ENCODE peak calls at places on chromosomes 16 and 17, in five cellular contexts. One of them, this sample, is unnamed.

GRCh38 chr16:84509032-84509950 is 4.8 kb upstream of the MEAK7 start:
- DNase-seq in H1: no peak
- DNase-seq in neuronal stem cell: no peak
- DNase-seq in H9: no peak
- DNase-seq in mesenchymal stem cell: no peak
- DNase-seq in this sample: no peak

GRCh38 chr16:62225675-62226074 is 189.4 kb upstream of the CDH8 start:
- DNase-seq in H1: peak; percentile 86
- DNase-seq in H9: peak; percentile 91
- DNase-seq in mesenchymal stem cell: peak; percentile 88
- DNase-seq in neuronal stem cell: peak; percentile 17
- DNase-seq in this sample: no peak

GRCh38 chr16:81163671-81164070 is 67.5 kb upstream of the GCSH start:
- DNase-seq in H1: no peak
- DNase-seq in mesenchymal stem cell: no peak
- DNase-seq in neuronal stem cell: no peak
- DNase-seq in H9: no peak
- DNase-seq in this sample: no peak

GRCh38 chr17:77375917-77376651 is 235.3 kb downstream of the SEC14L1 start:
- DNase-seq in H1: no peak
- DNase-seq in neuronal stem cell: no peak
- DNase-seq in mesenchymal stem cell: peak; percentile 73
- DNase-seq in H9: peak; percentile 67
- DNase-seq in this sample: peak; percentile 92

GRCh38 chr17:36728030-36728991 is 126.9 kb downstream of the MRM1 start:
- DNase-seq in mesenchymal stem cell: no peak
- DNase-seq in H9: no peak
- DNase-seq in H1: no peak
- DNase-seq in neuronal stem cell: no peak
- DNase-seq in this sample: no peak

GRCh38 chr16:84475643-84476240 is 28.7 kb downstream of the MEAK7 start:
- DNase-seq in H1: no peak
- DNase-seq in neuronal stem cell: no peak
- DNase-seq in mesenchymal stem cell: no peak
- DNase-seq in H9: no peak
- DNase-seq in this sample: peak; percentile 8

GRCh38 chr17:2214047-2214717 is 89.4 kb downstream of the SMG6 start:
- DNase-seq in neuronal stem cell: no peak
- DNase-seq in H1: no peak
- DNase-seq in mesenchymal stem cell: peak; percentile 97
- DNase-seq in H9: no peak
- DNase-seq in this sample: peak; percentile 93

GRCh38 chr17:29726721-29727252 is 104.1 kb upstream of the CORO6 start:
- DNase-seq in H1: no peak
- DNase-seq in mesenchymal stem cell: peak; percentile 38
- DNase-seq in neuronal stem cell: no peak
- DNase-seq in H9: no peak
- DNase-seq in this sample: peak; percentile 39

GRCh38 chr16:58236231-58236690 is 38.4 kb upstream of the CSNK2A2 start:
- DNase-seq in H1: peak; percentile 73
- DNase-seq in mesenchymal stem cell: peak; percentile 68
- DNase-seq in H9: peak; percentile 92
- DNase-seq in neuronal stem cell: peak; percentile 80
- DNase-seq in this sample: peak; percentile 51

GRCh38 chr17:17494499-17495447 is 1.4 kb downstream of the RASD1 start:
- DNase-seq in mesenchymal stem cell: peak; percentile 60
- DNase-seq in neuronal stem cell: peak; percentile 56
- DNase-seq in H1: no peak
- DNase-seq in H9: peak; percentile 82
- DNase-seq in this sample: peak; percentile 37

GRCh38 chr17:59890720-59891119 is 2.0 kb downstream of the TUBD1 start:
- DNase-seq in H9: no peak
- DNase-seq in neuronal stem cell: no peak
- DNase-seq in mesenchymal stem cell: peak; percentile 44
- DNase-seq in H1: no peak
- DNase-seq in this sample: peak; percentile 78

GRCh38 chr17:72715906-72716572 is 376.4 kb downstream of the SLC39A11 start:
- DNase-seq in H1: no peak
- DNase-seq in neuronal stem cell: no peak
- DNase-seq in H9: no peak
- DNase-seq in mesenchymal stem cell: peak; percentile 97
- DNase-seq in this sample: peak; percentile 98

GRCh38 chr16:84042879-84043485 is 387 bp upstream of the SLC38A8 start:
- DNase-seq in H9: peak; percentile 61
- DNase-seq in neuronal stem cell: no peak
- DNase-seq in H1: no peak
- DNase-seq in mesenchymal stem cell: no peak
- DNase-seq in this sample: no peak

GRCh38 chr16:4371481-4372314 is at the start of gene VASN:
- DNase-seq in H1: no peak
- DNase-seq in mesenchymal stem cell: peak; percentile 88
- DNase-seq in H9: peak; percentile 79
- DNase-seq in neuronal stem cell: peak; percentile 73
- DNase-seq in this sample: peak; percentile 75

GRCh38 chr17:975321-975982 is 4.1 kb downstream of the NXN start:
- DNase-seq in neuronal stem cell: no peak
- DNase-seq in H9: no peak
- DNase-seq in mesenchymal stem cell: peak; percentile 38
- DNase-seq in H1: no peak
- DNase-seq in this sample: no peak

GRCh38 chr17:79221597-79221996 is 147.0 kb downstream of the ENGASE start:
- DNase-seq in H1: no peak
- DNase-seq in neuronal stem cell: no peak
- DNase-seq in mesenchymal stem cell: no peak
- DNase-seq in H9: no peak
- DNase-seq in this sample: no peak

GRCh38 chr17:31598388-31598760 is 206.9 kb downstream of the RAB11FIP4 start:
- DNase-seq in mesenchymal stem cell: no peak
- DNase-seq in H9: no peak
- DNase-seq in neuronal stem cell: no peak
- DNase-seq in H1: no peak
- DNase-seq in this sample: no peak

GRCh38 chr16:10181196-10182162 is 749 bp downstream of the GRIN2A start:
- DNase-seq in mesenchymal stem cell: peak; percentile 47
- DNase-seq in H9: peak; percentile 89
- DNase-seq in H1: peak; percentile 70
- DNase-seq in neuronal stem cell: peak; percentile 80
- DNase-seq in this sample: peak; percentile 11

GRCh38 chr17:42937712-42938596 is 26.3 kb downstream of the AARSD1 start:
- DNase-seq in H9: peak; percentile 85
- DNase-seq in mesenchymal stem cell: peak; percentile 69
- DNase-seq in neuronal stem cell: peak; percentile 52
- DNase-seq in H1: peak; percentile 25
- DNase-seq in this sample: peak; percentile 64

GRCh38 chr16:53809088-53809951 is 105.4 kb downstream of the FTO start:
- DNase-seq in H1: no peak
- DNase-seq in neuronal stem cell: no peak
- DNase-seq in H9: no peak
- DNase-seq in mesenchymal stem cell: peak; percentile 74
- DNase-seq in this sample: peak; percentile 92

GRCh38 chr17:69404398-69404797 is 10.1 kb upstream of the MAP2K6 start:
- DNase-seq in H1: no peak
- DNase-seq in neuronal stem cell: no peak
- DNase-seq in mesenchymal stem cell: no peak
- DNase-seq in H9: no peak
- DNase-seq in this sample: peak; percentile 55

GRCh38 chr16:48378836-48379235 is 6.4 kb downstream of the SIAH1 start:
- DNase-seq in H9: no peak
- DNase-seq in H1: no peak
- DNase-seq in neuronal stem cell: no peak
- DNase-seq in mesenchymal stem cell: peak; percentile 42
- DNase-seq in this sample: no peak

GRCh38 chr17:3766783-3767182 is 34.2 kb downstream of the ITGAE start:
- DNase-seq in neuronal stem cell: no peak
- DNase-seq in mesenchymal stem cell: no peak
- DNase-seq in H1: no peak
- DNase-seq in H9: no peak
- DNase-seq in this sample: no peak

GRCh38 chr17:32495347-32496253 is 8.8 kb downstream of the CDK5R1 start:
- DNase-seq in H9: no peak
- DNase-seq in mesenchymal stem cell: no peak
- DNase-seq in H1: no peak
- DNase-seq in neuronal stem cell: no peak
- DNase-seq in this sample: peak; percentile 30

GRCh38 chr16:51756447-51757123 is 605.5 kb upstream of the SALL1 start:
- DNase-seq in H9: no peak
- DNase-seq in H1: no peak
- DNase-seq in neuronal stem cell: no peak
- DNase-seq in mesenchymal stem cell: no peak
- DNase-seq in this sample: no peak

GRCh38 chr17:17298108-17298507 is 5.1 kb upstream of the NT5M start:
- DNase-seq in mesenchymal stem cell: no peak
- DNase-seq in H1: no peak
- DNase-seq in H9: no peak
- DNase-seq in neuronal stem cell: no peak
- DNase-seq in this sample: peak; percentile 58

GRCh38 chr17:35117984-35118383 is 1.7 kb downstream of the RAD51D start:
- DNase-seq in H1: no peak
- DNase-seq in mesenchymal stem cell: peak; percentile 31
- DNase-seq in neuronal stem cell: no peak
- DNase-seq in H9: no peak
- DNase-seq in this sample: peak; percentile 23

GRCh38 chr17:55320594-55321506 is 56.1 kb downstream of the HLF start:
- DNase-seq in mesenchymal stem cell: no peak
- DNase-seq in H1: no peak
- DNase-seq in H9: no peak
- DNase-seq in neuronal stem cell: no peak
- DNase-seq in this sample: no peak

GRCh38 chr17:1455291-1455747 is 713 bp downstream of the CRK start:
- DNase-seq in neuronal stem cell: peak; percentile 48
- DNase-seq in mesenchymal stem cell: peak; percentile 87
- DNase-seq in H1: no peak
- DNase-seq in H9: peak; percentile 78
- DNase-seq in this sample: peak; percentile 67

GRCh38 chr16:56814537-56815432 is 50.2 kb upstream of the SLC12A3 start:
- DNase-seq in neuronal stem cell: no peak
- DNase-seq in H9: no peak
- DNase-seq in H1: no peak
- DNase-seq in mesenchymal stem cell: peak; percentile 44
- DNase-seq in this sample: no peak

GRCh38 chr16:79528281-79528680 is 72.3 kb downstream of the MAF start:
- DNase-seq in H9: no peak
- DNase-seq in H1: no peak
- DNase-seq in neuronal stem cell: no peak
- DNase-seq in mesenchymal stem cell: no peak
- DNase-seq in this sample: no peak

GRCh38 chr17:57420674-57421392 is 164.5 kb downstream of the MSI2 start:
- DNase-seq in H1: no peak
- DNase-seq in mesenchymal stem cell: no peak
- DNase-seq in neuronal stem cell: no peak
- DNase-seq in H9: no peak
- DNase-seq in this sample: no peak

GRCh38 chr17:79033741-79034501 is 10.0 kb downstream of the C1QTNF1 start:
- DNase-seq in H1: no peak
- DNase-seq in H9: no peak
- DNase-seq in mesenchymal stem cell: no peak
- DNase-seq in neuronal stem cell: no peak
- DNase-seq in this sample: no peak

GRCh38 chr17:42097691-42098661 is at the start of gene ZNF385C:
- DNase-seq in H9: peak; percentile 74
- DNase-seq in neuronal stem cell: no peak
- DNase-seq in mesenchymal stem cell: no peak
- DNase-seq in H1: no peak
- DNase-seq in this sample: no peak

DNA sequence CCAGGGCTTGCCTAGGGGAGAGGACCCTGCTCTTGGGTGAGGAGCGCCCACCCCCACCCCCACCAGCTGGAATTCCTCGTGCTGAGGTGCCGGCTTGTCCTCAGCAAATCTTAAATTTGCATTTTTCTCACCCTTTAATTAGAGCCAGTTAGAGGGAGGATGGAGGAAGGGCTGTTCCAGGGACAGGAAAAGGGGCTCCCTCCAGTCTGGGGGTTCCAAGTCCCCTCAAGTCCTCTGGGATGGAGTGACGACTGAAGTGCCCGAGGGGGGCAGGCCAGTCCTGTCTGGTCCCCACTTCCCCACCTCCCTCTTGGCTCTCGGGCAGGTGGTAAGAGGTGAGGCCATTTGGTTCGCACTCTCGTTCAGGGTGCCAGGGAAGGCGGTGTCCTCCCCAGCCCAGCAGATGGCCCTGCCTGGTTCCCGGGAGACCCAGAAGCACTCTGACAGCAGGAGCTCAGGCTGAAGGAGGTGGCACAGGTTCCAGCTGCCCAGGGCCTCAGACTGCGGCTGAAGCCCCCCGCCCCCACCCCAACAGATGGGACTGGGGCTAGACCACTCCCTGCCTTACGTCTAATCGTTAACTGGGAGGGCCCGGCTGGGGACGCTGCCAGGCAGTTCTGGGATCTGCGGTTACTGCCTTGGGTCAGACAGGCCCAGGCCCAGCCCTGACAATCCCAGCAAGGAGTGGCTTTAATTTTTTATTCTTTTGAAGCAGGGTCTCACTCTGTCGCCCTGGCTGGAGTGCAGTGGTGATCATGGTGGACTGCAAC is 2.2 kb downstream of the RAB26 start:
- DNase-seq in H1: peak; percentile 80
- DNase-seq in H9: peak; percentile 89
- DNase-seq in neuronal stem cell: no peak
- DNase-seq in mesenchymal stem cell: peak; percentile 31
- DNase-seq in this sample: peak; percentile 28
- H4K91ac ChIP-seq in H1: no peak overlapping the region
- H4K91ac ChIP-seq in H9: no peak overlapping the region
- H4K91ac ChIP-seq in neuronal stem cell: no peak overlapping the region
- H4K91ac ChIP-seq in mesenchymal stem cell: no peak overlapping the region
- H4K91ac ChIP-seq in this sample: no peak overlapping the region

DNA sequence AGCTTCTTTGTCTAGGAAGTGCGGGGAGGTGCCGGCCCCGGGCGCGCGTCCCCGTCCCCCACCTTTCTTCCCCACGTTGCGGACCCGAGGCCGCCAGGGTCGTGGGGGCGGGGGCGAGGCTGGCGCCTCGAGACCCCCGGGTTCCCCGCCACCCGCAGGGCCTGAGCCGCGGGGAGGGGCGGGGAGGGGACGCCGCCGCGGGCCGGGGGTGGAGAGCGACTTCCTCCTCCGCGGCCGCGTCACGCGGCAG is 1.8 kb upstream of the ACTG1 start:
- DNase-seq in H1: no peak
- DNase-seq in H9: no peak
- DNase-seq in mesenchymal stem cell: no peak
- DNase-seq in neuronal stem cell: no peak
- DNase-seq in this sample: no peak
- H2BK15ac ChIP-seq in H1: no peak overlapping the region
- H2BK15ac ChIP-seq in H9: no peak overlapping the region
- H2BK15ac ChIP-seq in mesenchymal stem cell: peak overlapping the region; percentile 96
- H2BK15ac ChIP-seq in neuronal stem cell: peak overlapping the region; percentile 99
- H2BK15ac ChIP-seq in this sample: peak overlapping the region; percentile 82

GRCh38 chr17:40545660-40546059 is 19.6 kb downstream of the CCR7 start:
- DNase-seq in H1: no peak
- DNase-seq in H9: peak; percentile 27
- DNase-seq in mesenchymal stem cell: no peak
- DNase-seq in neuronal stem cell: no peak
- DNase-seq in this sample: no peak
- H2AK5ac ChIP-seq in H1: no peak overlapping the region
- H2AK5ac ChIP-seq in H9: no peak overlapping the region
- H2AK5ac ChIP-seq in mesenchymal stem cell: peak overlapping the region; percentile 4
- H2AK5ac ChIP-seq in neuronal stem cell: peak overlapping the region; percentile 83
- H2AK5ac ChIP-seq in this sample: peak overlapping the region; percentile 60

GRCh38 chr17:5486206-5487124 is at the start of gene MIS12:
- DNase-seq in H1: peak; percentile 94
- DNase-seq in H9: peak; percentile 100
- DNase-seq in neuronal stem cell: peak; percentile 98
- DNase-seq in mesenchymal stem cell: peak; percentile 100
- DNase-seq in this sample: peak; percentile 98
- H4K91ac ChIP-seq in H1: peak within 1 kb of the TSS; percentile 96
- H4K91ac ChIP-seq in H9: peak within 1 kb of the TSS; percentile 81
- H4K91ac ChIP-seq in neuronal stem cell: no peak within 1 kb of the TSS
- H4K91ac ChIP-seq in mesenchymal stem cell: peak within 1 kb of the TSS; percentile 99
- H4K91ac ChIP-seq in this sample: peak within 1 kb of the TSS; percentile 96